ENCODE peak calls at places on chromosomes 12 and 14, in four cellular contexts. One of them, this sample, is unnamed.
A peak's percentile ranks its signal among the peaks of the same experiment; 100 is the strongest.

GRCh38 chr12:29429999-29430698 is 49.2 kb upstream of the ERGIC2 start:
- DNase-seq in lung: no peak
- DNase-seq in HCT116: no peak
- DNase-seq in PC-3: peak; percentile 69
- DNase-seq in this sample: no peak

GRCh38 chr12:113235976-113236375 is 14.7 kb downstream of the TPCN1 start:
- DNase-seq in PC-3: no peak
- DNase-seq in lung: no peak
- DNase-seq in HCT116: no peak
- DNase-seq in this sample: no peak

GRCh38 chr12:27332407-27333310 is at the start of gene BMAL2:
- DNase-seq in PC-3: peak; percentile 79
- DNase-seq in lung: no peak
- DNase-seq in HCT116: no peak
- DNase-seq in this sample: no peak

GRCh38 chr12:6038160-6038559 is 86.3 kb downstream of the VWF start:
- DNase-seq in HCT116: peak; percentile 91
- DNase-seq in lung: peak; percentile 39
- DNase-seq in PC-3: peak; percentile 79
- DNase-seq in this sample: peak; percentile 70

GRCh38 chr12:24947541-24948451 is 1.1 kb downstream of the BCAT1 start:
- DNase-seq in PC-3: no peak
- DNase-seq in lung: no peak
- DNase-seq in HCT116: no peak
- DNase-seq in this sample: no peak

GRCh38 chr14:101406921-101407320 is 154.4 kb upstream of the DIO3 start:
- DNase-seq in PC-3: no peak
- DNase-seq in lung: no peak
- DNase-seq in HCT116: no peak
- DNase-seq in this sample: no peak

GRCh38 chr14:64663174-64663573 is 41.0 kb upstream of the PLEKHG3 start:
- DNase-seq in PC-3: no peak
- DNase-seq in HCT116: no peak
- DNase-seq in lung: no peak
- DNase-seq in this sample: no peak

GRCh38 chr12:6465467-6466183 is 4.9 kb downstream of the VAMP1 start:
- DNase-seq in HCT116: peak; percentile 54
- DNase-seq in lung: peak; percentile 61
- DNase-seq in PC-3: peak; percentile 71
- DNase-seq in this sample: peak; percentile 26

GRCh38 chr12:124391340-124392261 is 96.7 kb downstream of the RFLNA start:
- DNase-seq in PC-3: peak; percentile 80
- DNase-seq in lung: peak; percentile 71
- DNase-seq in HCT116: peak; percentile 29
- DNase-seq in this sample: no peak

GRCh38 chr14:56487090-56487667 is 92.4 kb upstream of the TMEM260 start:
- DNase-seq in PC-3: peak; percentile 68
- DNase-seq in lung: no peak
- DNase-seq in HCT116: peak; percentile 23
- DNase-seq in this sample: no peak

GRCh38 chr14:29749327-29749726 is 178.3 kb downstream of the PRKD1 start:
- DNase-seq in PC-3: peak; percentile 59
- DNase-seq in HCT116: no peak
- DNase-seq in lung: no peak
- DNase-seq in this sample: peak; percentile 97

GRCh38 chr12:104049278-104050257 is at the start of gene GLT8D2:
- DNase-seq in lung: peak; percentile 32
- DNase-seq in PC-3: peak; percentile 61
- DNase-seq in HCT116: no peak
- DNase-seq in this sample: no peak

GRCh38 chr12:25976289-25976688 is 17.8 kb downstream of the RASSF8 start:
- DNase-seq in HCT116: no peak
- DNase-seq in PC-3: no peak
- DNase-seq in lung: no peak
- DNase-seq in this sample: no peak
- TF ChIP-seq CTCF in HCT116: no peak
- TF ChIP-seq CTCF in PC-3: no peak
- TF ChIP-seq CTCF in lung: no peak
- TF ChIP-seq CTCF in this sample: no peak

GRCh38 chr12:65279387-65280112 is 1.1 kb downstream of the MSRB3 start:
- DNase-seq in lung: no peak
- DNase-seq in PC-3: no peak
- DNase-seq in HCT116: no peak
- DNase-seq in this sample: no peak

GRCh38 chr12:65278576-65279386 is at the start of gene MSRB3:
- DNase-seq in PC-3: peak; percentile 61
- DNase-seq in HCT116: peak; percentile 19
- DNase-seq in lung: peak; percentile 50
- DNase-seq in this sample: no peak

GRCh38 chr12:65282840-65283239 is 4.4 kb downstream of the MSRB3 start:
- DNase-seq in HCT116: no peak
- DNase-seq in PC-3: no peak
- DNase-seq in lung: no peak
- DNase-seq in this sample: no peak

GRCh38 chr12:65277994-65278575 is 398 bp upstream of the MSRB3 start:
- DNase-seq in PC-3: no peak
- DNase-seq in lung: no peak
- DNase-seq in HCT116: no peak
- DNase-seq in this sample: no peak

GRCh38 chr12:65280306-65280705 is 1.8 kb downstream of the MSRB3 start:
- DNase-seq in PC-3: no peak
- DNase-seq in lung: no peak
- DNase-seq in HCT116: no peak
- DNase-seq in this sample: no peak
- H3K4me3 ChIP-seq in PC-3: peak overlapping the region; percentile 91
- H3K4me3 ChIP-seq in lung: no peak overlapping the region
- H3K4me3 ChIP-seq in HCT116: no peak overlapping the region
- H3K4me3 ChIP-seq in this sample: no peak overlapping the region

GRCh38 chr12:15172423-15172822 is 48.8 kb downstream of the RERG start:
- DNase-seq in HCT116: no peak
- DNase-seq in PC-3: no peak
- DNase-seq in lung: no peak
- DNase-seq in this sample: no peak
- TF ChIP-seq CTCF in HCT116: no peak
- TF ChIP-seq CTCF in PC-3: no peak
- TF ChIP-seq CTCF in lung: no peak
- TF ChIP-seq CTCF in this sample: no peak

GRCh38 chr12:64992641-64993040 is 128.5 kb downstream of the WIF1 start:
- DNase-seq in lung: no peak
- DNase-seq in HCT116: no peak
- DNase-seq in PC-3: no peak
- DNase-seq in this sample: no peak
- H3K4me3 ChIP-seq in lung: no peak overlapping the region
- H3K4me3 ChIP-seq in HCT116: no peak overlapping the region
- H3K4me3 ChIP-seq in PC-3: no peak overlapping the region
- H3K4me3 ChIP-seq in this sample: no peak overlapping the region

DNA sequence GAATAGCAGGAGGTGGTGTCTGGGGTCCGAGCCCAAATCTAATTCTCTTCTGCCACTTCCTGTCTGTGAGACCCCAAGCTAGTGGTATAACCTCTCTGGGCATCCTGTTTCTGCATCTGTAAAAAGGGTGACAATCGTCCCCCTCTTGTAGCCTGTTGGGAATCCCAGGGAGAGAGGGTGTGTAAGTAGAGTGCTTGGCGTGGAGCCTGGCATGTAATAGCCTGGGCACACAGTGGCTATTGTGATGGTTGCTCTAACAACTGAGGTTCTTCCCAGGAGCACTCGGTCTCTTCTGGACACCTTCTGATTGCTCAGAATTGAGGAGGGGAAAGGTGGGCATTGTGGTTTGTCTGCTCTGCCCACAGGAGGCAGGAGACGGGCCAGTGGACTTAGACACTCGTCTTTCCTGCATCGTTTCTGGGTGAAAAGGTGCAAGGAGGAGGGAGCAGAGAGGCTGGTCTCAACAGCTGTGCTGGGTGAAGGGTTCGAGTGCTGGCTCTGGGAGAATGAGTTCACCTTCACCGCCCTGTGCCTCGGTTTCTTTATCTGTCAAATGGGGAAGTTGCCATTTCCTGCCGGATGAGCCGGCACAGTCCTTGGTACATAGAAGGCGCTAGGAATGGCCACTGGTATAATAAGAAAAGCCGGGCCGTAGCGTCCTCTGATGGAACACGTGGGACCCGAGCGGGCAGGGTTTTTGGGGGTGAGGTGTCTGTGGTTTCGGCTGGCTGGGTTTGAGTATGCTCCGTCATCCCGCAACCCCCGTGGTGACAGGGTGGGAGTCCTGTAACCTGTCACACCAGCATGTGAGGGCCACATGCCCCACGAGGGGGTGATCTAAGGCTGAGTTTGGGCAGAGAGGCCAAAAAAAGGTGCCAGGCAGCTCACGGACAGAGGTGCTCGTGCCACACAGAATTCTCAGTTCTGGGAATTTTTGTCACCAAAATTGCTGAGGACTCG is 7.2 kb downstream of the BCL7A start:
- DNase-seq in HCT116: no peak
- DNase-seq in lung: no peak
- DNase-seq in PC-3: no peak
- DNase-seq in this sample: no peak
- TF ChIP-seq CTCF in HCT116: no peak
- TF ChIP-seq CTCF in lung: no peak
- TF ChIP-seq CTCF in PC-3: no peak
- TF ChIP-seq CTCF in this sample: no peak

GRCh38 chr14:22510527-22511110 is 78.4 kb downstream of the DAD1 start:
- DNase-seq in HCT116: no peak
- DNase-seq in PC-3: peak; percentile 35
- DNase-seq in lung: no peak
- DNase-seq in this sample: peak; percentile 50
- H3K4me3 ChIP-seq in HCT116: no peak overlapping the region
- H3K4me3 ChIP-seq in PC-3: no peak overlapping the region
- H3K4me3 ChIP-seq in lung: no peak overlapping the region
- H3K4me3 ChIP-seq in this sample: no peak overlapping the region

This sample was measured in LNCaP clone FGC.